ENCODE peak calls at places on chromosome 6, in four cellular contexts. X is HepG2, A is uterus, B is prostate gland. Z is an unnamed sample.

GRCh38 chr6:157496534-157497095 is 115.6 kb downstream of the ZDHHC14 start:
- DNase-seq in X (no peak), A (no peak), B (no peak), Z (no peak)

GRCh38 chr6:42860031-42860430 is 19.4 kb upstream of the RPL7L1 start:
- DNase-seq in X (no peak), A (no peak), B (no peak), Z (no peak)

GRCh38 chr6:47079638-47080037 is 37.5 kb upstream of the ADGRF1 start:
- DNase-seq in X (no peak), A (no peak), B (no peak), Z (no peak)

GRCh38 chr6:56570434-56571359 is 72.0 kb downstream of the DST start:
- DNase-seq in X (peak; percentile 60), A (no peak), B (no peak), Z (no peak)

GRCh38 chr6:73340048-73340447 is 14.0 kb downstream of the DPPA5 start:
- DNase-seq in X (no peak), A (no peak), B (no peak), Z (no peak)

GRCh38 chr6:14149053-14149746 is 31.6 kb downstream of the CD83 start:
- DNase-seq in X (no peak), A (no peak), B (no peak), Z (no peak)

GRCh38 chr6:38054526-38054925 is 235.0 kb downstream of the ZFAND3 start:
- DNase-seq in X (peak; percentile 70), A (no peak), B (no peak), Z (no peak)

GRCh38 chr6:131029661-131030297 is 33.3 kb downstream of the EPB41L2 start:
- DNase-seq in X (no peak), A (no peak), B (no peak), Z (no peak)

GRCh38 chr6:104705095-104705707 is 154.5 kb downstream of the HACE1 start:
- DNase-seq in X (no peak), A (no peak), B (no peak), Z (no peak)

GRCh38 chr6:119440953-119441352 is 91.4 kb upstream of the MAN1A1 start:
- DNase-seq in X (no peak), A (no peak), B (no peak), Z (no peak)

GRCh38 chr6:136923954-136924291 is 1.8 kb downstream of the SLC35D3 start:
- DNase-seq in X (no peak), A (no peak), B (no peak), Z (no peak)
- H3K4me3 ChIP-seq in X (no peak overlapping the region), A (no peak overlapping the region), B (no peak overlapping the region), Z (no peak overlapping the region)

GRCh38 chr6:31010393-31011060 is at the start of gene MUC22:
- DNase-seq in X (no peak), A (no peak), B (no peak), Z (no peak)
- H3K9me3 ChIP-seq in X (no peaks in the 10 kb centered on the region), A (peaks cover 2% of the 10 kb centered on the region), B (no peaks in the 10 kb centered on the region), Z (peaks cover 2% of the 10 kb centered on the region)

GRCh38 chr6:53604623-53605190 is 59.8 kb upstream of the GCLC start:
- DNase-seq in X (no peak), A (no peak), B (no peak), Z (no peak)
- H3K4me3 ChIP-seq in X (no peak overlapping the region), A (no peak overlapping the region), B (no peak overlapping the region), Z (no peak overlapping the region)

GRCh38 chr6:111573118-111573883 is 32.4 kb downstream of the TRAF3IP2 start:
- DNase-seq in X (no peak), A (no peak), B (peak; percentile 78), Z (no peak)
- H3K9me3 ChIP-seq in X (no peaks in the 10 kb centered on the region), A (no peaks in the 10 kb centered on the region), B (no peaks in the 10 kb centered on the region), Z (no peaks in the 10 kb centered on the region)

DNA sequence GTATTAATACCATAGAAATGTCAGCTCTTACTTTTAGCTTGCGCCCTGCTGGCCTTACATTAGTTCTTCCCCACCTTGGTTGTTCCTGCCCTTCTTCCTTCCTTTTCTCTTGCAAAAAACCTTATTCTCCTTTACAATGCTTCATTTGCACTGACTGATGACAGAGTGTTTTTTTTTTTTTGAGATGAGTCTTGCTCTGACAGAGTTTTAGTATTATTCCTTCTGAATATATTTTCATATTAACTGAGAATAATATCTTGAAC is 216.4 kb upstream of the MYLIP start:
- DNase-seq in X (no peak), A (no peak), B (no peak), Z (no peak)
- H3K4me3 ChIP-seq in X (no peak overlapping the region), A (no peak overlapping the region), B (no peak overlapping the region), Z (no peak overlapping the region)